ENCODE peak calls at places on chromosomes 12 and 14, in eight cellular contexts. V is pancreas; W is RWPE2; C is left ventricle myocardium inferior; R is trophoblast cell; Q is upper lobe of right lung; X is psoas muscle; Z is effector memory CD4-positive, alpha-beta T cell. T is an unnamed sample.

GRCh38 chr12:17304503-17305347 is 698.8 kb upstream of the LMO3 start:
- DNase-seq in R (no peak), V (no peak), W (no peak), Q (no peak), Z (no peak), C (no peak), X (no peak), T (no peak)

GRCh38 chr14:89543420-89543790 is 126.4 kb upstream of the FOXN3 start:
- DNase-seq in X (no peak), Q (no peak), W (no peak), R (no peak), C (no peak), Z (no peak), V (no peak), T (no peak)

GRCh38 chr14:100428727-100429126 is 105.6 kb downstream of the SLC25A47 start:
- DNase-seq in W (no peak), C (no peak), Z (no peak), R (no peak), X (no peak), Q (no peak), V (no peak), T (no peak)

GRCh38 chr12:79414252-79414651 is 276.5 kb downstream of the PAWR start:
- DNase-seq in X (no peak), C (no peak), W (no peak), Q (no peak), V (no peak), R (peak; percentile 55), Z (no peak), T (no peak)

GRCh38 chr12:28568083-28568482 is 377.8 kb downstream of the CCDC91 start:
- DNase-seq in W (no peak), Z (no peak), V (no peak), R (peak; percentile 67), C (no peak), X (peak; percentile 33), Q (no peak), T (no peak)

GRCh38 chr14:43789458-43789857 is 717.6 kb downstream of the FSCB start:
- DNase-seq in W (no peak), X (no peak), Q (no peak), C (no peak), R (no peak), V (no peak), Z (no peak), T (no peak)

GRCh38 chr12:111569363-111570089 is 29.6 kb downstream of the ATXN2 start:
- DNase-seq in Z (no peak), W (no peak), C (no peak), R (peak; percentile 79), V (no peak), Q (no peak), X (no peak), T (no peak)

GRCh38 chr14:81070511-81070910 is 115.1 kb downstream of the TSHR start:
- DNase-seq in Z (no peak), X (no peak), C (no peak), W (no peak), V (no peak), R (no peak), Q (no peak), T (no peak)

GRCh38 chr14:80364816-80365215 is 153.5 kb upstream of the DIO2 start:
- DNase-seq in W (no peak), C (no peak), Z (no peak), Q (no peak), R (peak; percentile 70), X (no peak), V (no peak), T (no peak)

GRCh38 chr14:35369701-35370191 is 34.8 kb downstream of the NFKBIA start:
- DNase-seq in R (no peak), W (peak; percentile 93), Z (no peak), Q (no peak), C (no peak), V (no peak), X (no peak), T (peak; percentile 46)

GRCh38 chr12:76014007-76014406 is 17.6 kb downstream of the PHLDA1 start:
- DNase-seq in V (no peak), C (no peak), X (no peak), Q (no peak), R (no peak), Z (no peak), W (no peak), T (no peak)

GRCh38 chr12:75908961-75909699 is 122.4 kb downstream of the PHLDA1 start:
- DNase-seq in R (no peak), Q (no peak), W (no peak), X (peak; percentile 57), C (peak; percentile 78), Z (no peak), V (peak; percentile 63), T (peak; percentile 54)

GRCh38 chr14:59097681-59098080 is 90.8 kb upstream of the DAAM1 start:
- DNase-seq in W (no peak), C (no peak), Z (no peak), R (peak; percentile 54), X (no peak), Q (no peak), V (no peak), T (no peak)

GRCh38 chr12:100718212-100718611 is 76.4 kb upstream of the ANO4 start:
- DNase-seq in R (no peak), Z (no peak), W (no peak), C (no peak), V (no peak), X (no peak), Q (no peak), T (no peak)

GRCh38 chr14:88983755-88984154 is 159.3 kb downstream of the TTC8 start:
- DNase-seq in C (no peak), Z (no peak), X (no peak), R (peak; percentile 76), W (peak; percentile 87), V (no peak), Q (no peak), T (no peak)

GRCh38 chr14:70086685-70087379 is 101.9 kb downstream of the SLC8A3 start:
- DNase-seq in R (peak; percentile 83), V (no peak), Q (no peak), X (peak; percentile 15), C (no peak), Z (no peak), W (no peak), T (no peak)

GRCh38 chr14:104361921-104362681 is 217.5 kb upstream of the C14orf180 start:
- DNase-seq in Q (peak; percentile 57), R (no peak), C (no peak), V (peak; percentile 35), X (no peak), Z (no peak), W (peak; percentile 65), T (peak; percentile 32)

GRCh38 chr14:53389207-53389606 is 236.1 kb upstream of the DDHD1 start:
- DNase-seq in X (no peak), R (no peak), V (no peak), Q (no peak), W (no peak), C (no peak), Z (no peak), T (no peak)

GRCh38 chr12:78931466-78931990 is 67.0 kb downstream of the SYT1 start:
- DNase-seq in Q (no peak), C (no peak), V (no peak), W (no peak), X (no peak), Z (no peak), R (no peak), T (no peak)

GRCh38 chr14:91997492-91997891 is 42.4 kb downstream of the TRIP11 start:
- DNase-seq in W (no peak), Q (no peak), R (no peak), Z (no peak), X (no peak), V (no peak), C (no peak), T (no peak)

GRCh38 chr14:51070732-51071131 is 24.2 kb downstream of the TRIM9 start:
- DNase-seq in R (peak; percentile 41), W (no peak), Q (no peak), C (no peak), Z (no peak), V (no peak), X (no peak), T (no peak)

GRCh38 chr12:104011265-104011664 is 38.7 kb downstream of the GLT8D2 start:
- DNase-seq in R (no peak), W (peak; percentile 64), X (peak; percentile 25), Q (no peak), V (no peak), Z (no peak), C (no peak), T (no peak)
- H3K27ac ChIP-seq in R (no peak overlapping the region), W (peak overlapping the region; percentile 51), X (peak overlapping the region; percentile 71), Q (no peak overlapping the region), V (no peak overlapping the region), Z (no peak overlapping the region), C (peak overlapping the region; percentile 82), T (no peak overlapping the region)

GRCh38 chr14:101561145-101561896 is at the start of gene DIO3:
- DNase-seq in Q (no peak), Z (no peak), C (no peak), R (no peak), X (peak; percentile 26), V (no peak), W (no peak), T (peak; percentile 37)
- H3K27me3 ChIP-seq in Q (peaks cover 74% of the 10 kb centered on the region), Z (peaks cover 13% of the 10 kb centered on the region), C (peaks cover 93% of the 10 kb centered on the region), R (peaks cover 41% of the 10 kb centered on the region), X (no peaks in the 10 kb centered on the region), V (no peaks in the 10 kb centered on the region), W (peaks cover 69% of the 10 kb centered on the region), T (peaks cover 69% of the 10 kb centered on the region)

DNA sequence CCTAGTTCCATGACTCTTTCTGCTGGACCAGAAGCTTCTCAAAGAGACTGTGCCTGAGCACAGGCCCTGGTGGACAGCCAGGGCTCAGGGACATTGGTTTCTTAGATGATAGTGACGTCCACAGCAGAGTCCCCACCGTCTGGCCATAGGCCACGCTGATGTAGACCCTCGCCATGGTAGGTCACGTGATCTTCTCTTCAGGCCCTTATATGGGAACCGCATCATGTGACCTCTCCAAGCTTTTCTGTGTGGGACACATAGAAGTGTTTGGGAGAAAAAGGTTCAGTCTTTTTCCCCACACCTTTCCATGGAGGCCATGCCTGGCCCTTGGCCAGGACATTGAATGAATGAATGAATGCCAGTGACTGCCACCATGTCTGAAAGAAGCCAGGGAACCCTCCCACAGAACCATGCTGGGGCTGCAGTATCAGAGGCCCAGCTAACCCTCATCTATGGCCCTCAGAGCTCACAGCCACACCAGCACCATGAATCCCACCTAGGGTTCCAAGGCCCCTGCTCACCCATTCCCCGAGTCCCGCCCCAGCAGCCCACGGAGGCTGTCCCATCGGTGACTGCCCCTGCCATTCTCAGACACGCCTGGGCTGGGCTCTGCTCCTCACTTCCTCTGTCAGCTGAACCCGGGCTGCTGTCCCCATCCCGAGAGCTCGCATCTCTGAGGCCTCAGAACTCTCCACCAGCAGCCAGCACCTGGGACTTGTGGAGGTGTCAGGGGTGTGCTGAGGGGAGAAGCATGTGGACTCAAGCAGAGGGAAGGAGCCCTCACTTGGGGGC is 292.1 kb downstream of the ADGRD1 start:
- DNase-seq in Q (no peak), X (no peak), R (no peak), V (no peak), W (no peak), Z (no peak), C (no peak), T (peak; percentile 34)
- H3K9me3 ChIP-seq in Q (no peaks in the 10 kb centered on the region), X (no peaks in the 10 kb centered on the region), R (peaks cover 10% of the 10 kb centered on the region), V (no peaks in the 10 kb centered on the region), W (no peaks in the 10 kb centered on the region), Z (no peaks in the 10 kb centered on the region), C (peaks cover 7% of the 10 kb centered on the region), T (no peaks in the 10 kb centered on the region)

DNA sequence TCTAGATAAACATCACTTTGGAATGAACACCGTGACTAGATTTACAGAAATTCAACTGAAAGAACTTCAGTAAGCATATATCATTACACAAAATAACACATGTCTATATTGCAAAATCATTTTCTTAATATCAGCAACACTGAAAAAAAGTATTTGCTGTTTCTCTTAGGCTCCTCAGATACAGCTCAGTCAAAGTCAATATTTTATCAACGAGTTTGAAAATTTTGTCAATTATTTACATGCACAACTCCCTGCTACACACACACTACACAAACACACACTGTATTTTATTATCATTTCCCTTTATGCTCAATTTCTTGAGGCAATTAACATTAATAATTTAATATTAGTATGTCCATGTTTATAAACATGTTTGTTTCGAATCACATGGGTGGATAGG is 3.8 kb downstream of the PZP start:
- DNase-seq in C (no peak), W (no peak), V (no peak), Z (no peak), X (no peak), R (peak; percentile 30), Q (no peak), T (no peak)
- H3K27ac ChIP-seq in C (no peak overlapping the region), W (no peak overlapping the region), V (no peak overlapping the region), Z (no peak overlapping the region), X (no peak overlapping the region), R (no peak overlapping the region), Q (no peak overlapping the region), T (no peak overlapping the region)